ENCODE peak calls at places on chromosomes 12 and 14, in eight cellular contexts. V, P, I, E, Y, B, D and X are unnamed samples.

GRCh38 chr12:75437564-75437963 is 43.0 kb upstream of the GLIPR1 start:
- DNase-seq in E (no peak), I (no peak), V (peak; percentile 34), Y (peak; percentile 52), P (no peak), D (no peak), B (no peak), X (no peak)

GRCh38 chr12:104057771-104058197 is 6.5 kb upstream of the HCFC2 start:
- DNase-seq in V (peak; percentile 37), D (no peak), Y (peak; percentile 30), P (no peak), E (no peak), I (no peak), B (no peak), X (no peak)

GRCh38 chr12:2613674-2614073 is 181.1 kb upstream of the FKBP4 start:
- DNase-seq in D (no peak), V (peak; percentile 99), I (no peak), P (no peak), B (no peak), E (no peak), Y (peak; percentile 73), X (peak; percentile 71)

GRCh38 chr12:48454675-48455074 is 17.7 kb upstream of the ANP32D start:
- DNase-seq in I (no peak), Y (peak; percentile 45), D (no peak), P (no peak), E (no peak), V (peak; percentile 8), B (no peak), X (no peak)

GRCh38 chr12:1360812-1361211 is 233.6 kb downstream of the FBXL14 start:
- DNase-seq in E (no peak), P (no peak), I (no peak), Y (peak; percentile 29), V (peak; percentile 91), D (no peak), B (no peak), X (no peak)

GRCh38 chr14:59337151-59337611 is 128.0 kb downstream of the GPR135 start:
- DNase-seq in V (no peak), B (no peak), P (peak; percentile 41), E (no peak), D (no peak), Y (no peak), I (no peak), X (peak; percentile 90)

GRCh38 chr12:76037130-76038105 is 5.8 kb upstream of the PHLDA1 start:
- DNase-seq in E (peak; percentile 53), D (peak; percentile 53), Y (peak; percentile 79), I (peak; percentile 27), B (no peak), V (peak; percentile 87), P (no peak), X (no peak)

GRCh38 chr12:14272954-14273910 is 92.2 kb upstream of the ATF7IP start:
- DNase-seq in D (no peak), Y (peak; percentile 97), I (no peak), V (peak; percentile 53), B (no peak), E (no peak), P (no peak), X (no peak)

GRCh38 chr12:107319536-107320030 is 226.2 kb upstream of the CRY1 start:
- DNase-seq in Y (no peak), E (no peak), P (no peak), V (no peak), B (no peak), D (no peak), I (peak; percentile 18), X (no peak)

GRCh38 chr12:107322063-107322462 is 228.7 kb upstream of the CRY1 start:
- DNase-seq in E (no peak), I (peak; percentile 62), P (no peak), V (no peak), B (no peak), Y (no peak), D (no peak), X (no peak)

GRCh38 chr12:107318804-107319535 is 225.6 kb upstream of the CRY1 start:
- DNase-seq in B (no peak), I (peak; percentile 23), P (no peak), V (peak; percentile 51), D (peak; percentile 53), E (no peak), Y (peak; percentile 34), X (no peak)

GRCh38 chr12:107320031-107320928 is 226.9 kb upstream of the CRY1 start:
- DNase-seq in P (no peak), Y (peak; percentile 85), V (peak; percentile 61), D (no peak), B (no peak), I (peak; percentile 81), E (no peak), X (no peak)

DNA sequence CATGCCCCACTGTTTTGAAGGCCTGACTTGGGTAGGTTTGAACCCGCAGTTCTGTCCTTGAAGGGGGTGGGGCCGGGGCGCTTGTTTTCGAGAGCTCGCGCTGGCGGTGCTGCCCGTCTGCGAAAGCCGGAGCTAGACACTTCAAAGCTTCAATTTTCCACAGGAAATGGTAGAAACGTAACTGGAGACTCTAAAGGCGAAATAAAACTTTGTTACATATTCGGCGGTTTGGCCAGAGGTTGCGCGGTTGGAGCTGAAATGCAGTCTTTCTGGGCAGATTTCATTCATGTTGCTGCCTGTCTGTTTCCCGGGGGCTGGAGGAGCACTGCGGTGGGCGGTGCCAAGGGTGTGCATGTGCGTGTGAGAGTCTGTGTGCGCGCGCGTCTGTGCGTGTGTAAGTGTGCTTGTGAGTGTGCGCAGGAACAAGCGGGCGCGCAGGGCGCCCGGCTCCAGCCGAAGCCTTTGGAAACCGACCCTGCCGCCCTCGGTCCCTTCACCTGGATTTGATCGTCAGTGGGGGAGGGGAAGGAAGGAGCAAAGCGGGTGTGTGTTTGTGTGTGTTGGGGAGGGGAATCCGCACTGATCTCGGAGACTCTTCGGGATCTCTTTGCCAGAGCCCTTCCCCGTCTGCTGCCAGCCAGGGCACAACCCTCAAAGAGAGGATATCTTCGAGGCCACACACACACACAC is 227.7 kb upstream of the CRY1 start:
- DNase-seq in D (no peak), V (peak; percentile 26), B (no peak), I (peak; percentile 88), P (no peak), Y (peak; percentile 71), E (no peak), X (no peak)
- H3K27me3 ChIP-seq in D (peaks cover 35% of the 10 kb centered on the region), V (peaks cover 9% of the 10 kb centered on the region), B (no peaks in the 10 kb centered on the region), I (no peaks in the 10 kb centered on the region), P (no peaks in the 10 kb centered on the region), Y (no peaks in the 10 kb centered on the region), E (peaks cover 6% of the 10 kb centered on the region), X (peaks cover 63% of the 10 kb centered on the region)

GRCh38 chr12:108257004-108257403 is 82.1 kb downstream of the CMKLR1 start:
- DNase-seq in Y (no peak), V (no peak), I (no peak), P (no peak), E (no peak), D (no peak), B (no peak), X (no peak)

GRCh38 chr12:108255203-108255602 is 83.9 kb downstream of the CMKLR1 start:
- DNase-seq in V (no peak), D (no peak), B (no peak), E (no peak), P (no peak), I (no peak), Y (no peak), X (no peak)

GRCh38 chr12:108257610-108258106 is 81.5 kb downstream of the CMKLR1 start:
- DNase-seq in I (no peak), V (no peak), D (no peak), Y (no peak), P (no peak), E (no peak), B (no peak), X (no peak)

GRCh38 chr12:108254030-108254429 is 85.1 kb downstream of the CMKLR1 start:
- DNase-seq in B (no peak), I (no peak), D (no peak), V (no peak), Y (no peak), E (no peak), P (no peak), X (no peak)

GRCh38 chr12:108253540-108253939 is 85.6 kb downstream of the CMKLR1 start:
- DNase-seq in D (no peak), B (no peak), P (no peak), I (no peak), E (no peak), V (no peak), Y (no peak), X (no peak)
- H3K27me3 ChIP-seq in D (no peaks in the 10 kb centered on the region), B (no peaks in the 10 kb centered on the region), P (no peaks in the 10 kb centered on the region), I (no peaks in the 10 kb centered on the region), E (no peaks in the 10 kb centered on the region), V (no peaks in the 10 kb centered on the region), Y (no peaks in the 10 kb centered on the region), X (no peaks in the 10 kb centered on the region)

GRCh38 chr12:53941750-53942149 is 3.1 kb downstream of the HOXC13 start:
- DNase-seq in D (no peak), Y (no peak), P (no peak), I (no peak), E (no peak), B (no peak), V (no peak), X (no peak)

GRCh38 chr12:53944907-53945847 is 6.5 kb downstream of the HOXC13 start:
- DNase-seq in P (no peak), B (no peak), D (no peak), Y (no peak), E (no peak), V (no peak), I (no peak), X (no peak)

GRCh38 chr12:53941187-53941586 is 2.6 kb downstream of the HOXC13 start:
- DNase-seq in B (no peak), D (no peak), I (no peak), Y (no peak), E (no peak), P (no peak), V (no peak), X (no peak)

GRCh38 chr12:53942467-53942997 is 3.9 kb downstream of the HOXC13 start:
- DNase-seq in B (no peak), Y (no peak), I (no peak), P (no peak), V (no peak), D (no peak), E (no peak), X (no peak)

DNA sequence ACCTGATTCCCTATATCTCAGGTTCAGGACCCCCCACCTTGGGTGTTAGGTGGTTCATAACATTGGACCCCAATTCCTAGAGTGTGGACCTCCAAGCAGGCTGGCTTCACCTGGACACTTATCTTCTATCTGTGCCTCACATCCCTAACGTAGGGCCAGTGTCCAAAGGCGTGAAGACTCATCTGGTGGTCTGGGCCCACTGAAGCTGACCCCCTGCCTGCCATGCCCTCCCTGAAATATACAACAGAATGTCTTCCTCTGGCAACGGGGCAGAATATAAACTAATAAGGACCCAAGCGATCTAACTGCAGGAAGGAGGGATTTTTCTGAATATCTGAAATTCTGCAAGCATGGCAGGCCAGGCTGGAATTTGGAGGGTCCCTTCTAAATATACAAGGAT is 5.6 kb downstream of the HOXC13 start:
- DNase-seq in I (no peak), P (no peak), D (no peak), B (no peak), E (no peak), Y (no peak), V (no peak), X (no peak)
- H3K27me3 ChIP-seq in I (peaks cover 63% of the 10 kb centered on the region), P (peaks cover 2% of the 10 kb centered on the region), D (peaks cover 88% of the 10 kb centered on the region), B (peaks cover 36% of the 10 kb centered on the region), E (no peaks in the 10 kb centered on the region), Y (peaks cover 57% of the 10 kb centered on the region), V (peaks cover 83% of the 10 kb centered on the region), X (peaks cover 59% of the 10 kb centered on the region)

GRCh38 chr12:124286946-124287345 is 7.9 kb upstream of the RFLNA start:
- DNase-seq in Y (no peak), I (no peak), E (no peak), D (no peak), P (no peak), V (no peak), B (no peak), X (no peak)

GRCh38 chr12:124284368-124284767 is 10.5 kb upstream of the RFLNA start:
- DNase-seq in V (no peak), B (no peak), I (no peak), P (no peak), Y (no peak), E (no peak), D (no peak), X (no peak)

GRCh38 chr12:124283326-124283725 is 11.6 kb upstream of the RFLNA start:
- DNase-seq in D (no peak), B (no peak), P (no peak), I (no peak), E (no peak), Y (no peak), V (no peak), X (no peak)

GRCh38 chr12:124289634-124290600 is 5.0 kb upstream of the RFLNA start:
- DNase-seq in D (no peak), V (peak; percentile 43), I (no peak), P (no peak), E (no peak), Y (no peak), B (no peak), X (peak; percentile 63)

DNA sequence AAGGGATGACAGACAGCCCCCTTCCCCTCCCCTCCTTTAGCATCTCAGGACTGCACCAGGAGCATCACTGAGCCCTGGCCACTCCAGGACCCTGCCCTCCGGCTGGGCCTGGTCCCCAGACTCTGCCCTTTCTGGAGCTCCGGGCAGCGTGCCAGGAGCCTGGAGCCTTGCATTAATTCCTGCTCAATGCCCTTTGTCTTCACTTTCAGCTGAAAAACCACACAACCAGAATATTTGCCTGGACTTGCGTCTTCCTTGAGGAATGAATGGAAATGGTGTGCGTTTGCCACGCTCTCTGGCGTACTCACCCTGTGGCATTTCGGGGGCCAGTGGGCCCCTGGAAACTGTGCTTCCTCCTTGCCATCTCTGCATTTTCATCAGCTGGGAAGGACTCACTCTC is 8.5 kb upstream of the RFLNA start:
- DNase-seq in D (no peak), E (no peak), Y (peak; percentile 85), V (no peak), B (no peak), I (no peak), P (no peak), X (no peak)
- H3K27me3 ChIP-seq in D (no peaks in the 10 kb centered on the region), E (no peaks in the 10 kb centered on the region), Y (peaks cover 9% of the 10 kb centered on the region), V (peaks cover 36% of the 10 kb centered on the region), B (no peaks in the 10 kb centered on the region), I (no peaks in the 10 kb centered on the region), P (no peaks in the 10 kb centered on the region), X (no peaks in the 10 kb centered on the region)